ENCODE peak calls at places on chromosomes 1 and 21, in five cellular contexts. S is right lobe of liver, C is heart left ventricle, M is uterus, X is gastrocnemius medialis. D is an unnamed sample.

GRCh38 chr1:19577001-19577400 is 67.1 kb upstream of the NBL1 start:
- DNase-seq in S (no peak), C (no peak), M (peak; percentile 47), X (no peak), D (no peak)

GRCh38 chr1:43754892-43755291 is 47.6 kb downstream of the ST3GAL3 start:
- DNase-seq in S (no peak), C (no peak), M (no peak), X (no peak), D (no peak)

GRCh38 chr1:53639251-53639721 is 99.7 kb downstream of the GLIS1 start:
- DNase-seq in S (no peak), C (peak; percentile 46), M (peak; percentile 9), X (peak; percentile 48), D (no peak)

GRCh38 chr1:150562384-150563339 is 13.5 kb downstream of the ADAMTSL4 start:
- DNase-seq in S (no peak), C (no peak), M (no peak), X (peak; percentile 73), D (peak; percentile 97)

GRCh38 chr1:62687903-62688686 is at the start of gene DOCK7:
- DNase-seq in S (peak; percentile 83), C (peak; percentile 89), M (peak; percentile 74), X (peak; percentile 61), D (peak; percentile 86)

GRCh38 chr1:172766462-172766861 is 107.6 kb downstream of the FASLG start:
- DNase-seq in S (peak; percentile 22), C (no peak), M (no peak), X (no peak), D (no peak)

GRCh38 chr1:10980841-10981727 is 31.4 kb upstream of the TARDBP start:
- DNase-seq in S (no peak), C (peak; percentile 67), M (no peak), X (peak; percentile 45), D (no peak)

GRCh38 chr1:54499097-54500029 is 48.7 kb upstream of the ACOT11 start:
- DNase-seq in S (peak; percentile 32), C (peak; percentile 64), M (peak; percentile 41), X (no peak), D (peak; percentile 59)

GRCh38 chr1:169680377-169681019 is 30.9 kb downstream of the SELL start:
- DNase-seq in S (no peak), C (no peak), M (no peak), X (no peak), D (peak; percentile 76)

GRCh38 chr1:110672001-110672752 is 2.6 kb downstream of the KCNA3 start:
- DNase-seq in S (no peak), C (no peak), M (no peak), X (no peak), D (peak; percentile 73)

GRCh38 chr1:183000563-183000962 is 22.7 kb upstream of the LAMC1 start:
- DNase-seq in S (no peak), C (no peak), M (no peak), X (no peak), D (no peak)

GRCh38 chr1:43719063-43719462 is 11.7 kb downstream of the ST3GAL3 start:
- DNase-seq in S (no peak), C (no peak), M (peak; percentile 70), X (peak; percentile 35), D (no peak)

GRCh38 chr1:118335372-118335771 is 150.3 kb upstream of the SPAG17 start:
- DNase-seq in S (no peak), C (no peak), M (no peak), X (no peak), D (no peak)

GRCh38 chr1:230067871-230068814 is 1.1 kb downstream of the GALNT2 start:
- DNase-seq in S (peak; percentile 42), C (peak; percentile 73), M (peak; percentile 27), X (no peak), D (peak; percentile 69)

GRCh38 chr1:227805606-227806197 is 9.8 kb upstream of the PRSS38 start:
- DNase-seq in S (no peak), C (no peak), M (no peak), X (peak; percentile 75), D (no peak)

GRCh38 chr1:19639999-19640362 is 4.1 kb upstream of the NBL1 start:
- DNase-seq in S (no peak), C (no peak), M (no peak), X (peak; percentile 59), D (peak; percentile 89)

GRCh38 chr1:94067196-94067595 is 53.8 kb downstream of the ABCA4 start:
- DNase-seq in S (peak; percentile 25), C (no peak), M (no peak), X (no peak), D (no peak)

GRCh38 chr1:93694833-93695232 is 13.2 kb upstream of the BCAR3 start:
- DNase-seq in S (no peak), C (no peak), M (no peak), X (no peak), D (no peak)

GRCh38 chr1:183033205-183033604 is 10.0 kb downstream of the LAMC1 start:
- DNase-seq in S (no peak), C (no peak), M (no peak), X (no peak), D (no peak)

GRCh38 chr1:167775178-167775577 is 53.4 kb downstream of the MPZL1 start:
- DNase-seq in S (no peak), C (no peak), M (no peak), X (no peak), D (no peak)

GRCh38 chr1:41387667-41388091 is 26.4 kb downstream of the FOXO6 start:
- DNase-seq in S (no peak), C (peak; percentile 90), M (peak; percentile 93), X (no peak), D (peak; percentile 74)

GRCh38 chr1:114229368-114229767 is 75.7 kb upstream of the SYT6 start:
- DNase-seq in S (no peak), C (no peak), M (no peak), X (no peak), D (no peak)

GRCh38 chr1:159068877-159069276 is 7.7 kb downstream of the AIM2 start:
- DNase-seq in S (no peak), C (no peak), M (no peak), X (no peak), D (no peak)

GRCh38 chr1:162538815-162539431 is 22.6 kb upstream of the UAP1 start:
- DNase-seq in S (no peak), C (no peak), M (no peak), X (no peak), D (no peak)

GRCh38 chr1:96538001-96538649 is 183.5 kb upstream of the PTBP2 start:
- DNase-seq in S (no peak), C (no peak), M (peak; percentile 17), X (peak; percentile 50), D (no peak)

GRCh38 chr21:35113064-35113463 is 64.0 kb upstream of the RUNX1 start:
- DNase-seq in S (no peak), C (no peak), M (no peak), X (no peak), D (no peak)

DNA sequence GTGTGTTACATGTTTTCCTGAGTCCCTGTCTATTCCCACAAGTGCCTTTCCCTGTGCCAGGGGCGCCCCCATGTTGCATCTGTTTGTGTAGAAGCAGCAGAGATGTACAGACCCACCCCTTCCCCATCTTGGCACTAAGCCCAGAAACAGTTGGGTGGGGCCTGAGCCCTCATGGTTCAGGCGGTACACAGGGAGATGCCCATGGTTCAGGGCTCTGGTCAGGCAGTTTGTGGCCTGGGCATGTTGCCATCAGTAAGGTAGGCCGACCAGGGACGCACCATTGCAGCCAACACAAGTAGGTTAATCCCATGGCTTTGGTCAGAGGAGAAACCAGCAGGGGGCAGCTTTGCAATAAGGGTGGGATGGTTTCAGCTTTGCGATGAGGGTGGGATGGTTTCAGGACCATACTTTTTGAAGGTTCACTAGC is 914 bp upstream of the ADGRB2 start:
- DNase-seq in S (no peak), C (no peak), M (no peak), X (no peak), D (no peak)
- TF ChIP-seq CTCF in S (no peak), C (peak; percentile 47), M (no peak), X (no peak), D (no peak)

DNA sequence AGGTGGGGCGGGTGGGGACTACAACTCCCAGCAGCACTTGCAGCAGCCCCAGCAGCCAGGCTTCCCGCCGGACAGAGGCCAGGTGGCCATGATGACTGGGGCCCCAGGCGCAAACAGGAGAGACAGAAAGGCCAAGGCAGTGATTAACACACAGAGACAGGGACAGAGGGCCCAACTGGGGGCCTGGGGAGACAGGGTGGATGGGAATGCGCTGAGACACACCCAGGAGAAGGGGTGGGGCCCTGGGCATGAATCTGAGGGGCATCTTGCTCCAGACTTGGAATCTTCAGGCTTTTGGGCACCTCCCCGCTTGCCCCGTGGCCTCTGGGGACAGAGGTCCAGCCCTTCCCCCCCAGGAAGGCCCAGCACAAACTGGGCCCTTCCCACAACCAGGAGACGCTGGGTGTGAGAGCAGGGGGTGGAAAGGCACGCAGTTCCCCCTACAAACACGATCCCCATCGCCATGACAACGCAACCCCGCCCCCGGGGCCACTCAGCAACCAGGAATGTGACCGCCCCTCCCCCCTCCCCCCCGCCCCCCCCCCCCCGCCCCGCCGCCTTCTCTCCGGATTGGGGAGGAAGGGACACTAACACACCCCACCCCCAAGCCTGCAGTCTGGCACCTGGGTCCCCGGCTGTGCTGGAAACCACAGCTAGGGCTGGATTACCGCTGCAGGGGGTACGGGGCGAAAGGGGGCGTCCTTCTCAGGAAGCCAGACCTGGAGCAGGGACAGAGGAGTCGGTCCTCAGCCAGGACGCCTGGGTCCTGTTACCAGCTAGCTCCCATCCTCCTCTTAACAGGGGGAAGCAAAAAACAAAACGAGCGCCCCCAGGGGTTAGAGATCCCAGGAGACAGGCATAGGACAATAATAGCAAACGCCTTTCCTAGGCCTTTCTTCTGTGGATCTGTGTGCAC is 4.5 kb downstream of the HDGF start:
- DNase-seq in S (peak; percentile 91), C (peak; percentile 93), M (peak; percentile 96), X (peak; percentile 95), D (peak; percentile 95)
- TF ChIP-seq POLR2A in S (peak; percentile 57), C (peak; percentile 60), M (peak; percentile 68), X (peak; percentile 55), D (peak; percentile 8)

DNA sequence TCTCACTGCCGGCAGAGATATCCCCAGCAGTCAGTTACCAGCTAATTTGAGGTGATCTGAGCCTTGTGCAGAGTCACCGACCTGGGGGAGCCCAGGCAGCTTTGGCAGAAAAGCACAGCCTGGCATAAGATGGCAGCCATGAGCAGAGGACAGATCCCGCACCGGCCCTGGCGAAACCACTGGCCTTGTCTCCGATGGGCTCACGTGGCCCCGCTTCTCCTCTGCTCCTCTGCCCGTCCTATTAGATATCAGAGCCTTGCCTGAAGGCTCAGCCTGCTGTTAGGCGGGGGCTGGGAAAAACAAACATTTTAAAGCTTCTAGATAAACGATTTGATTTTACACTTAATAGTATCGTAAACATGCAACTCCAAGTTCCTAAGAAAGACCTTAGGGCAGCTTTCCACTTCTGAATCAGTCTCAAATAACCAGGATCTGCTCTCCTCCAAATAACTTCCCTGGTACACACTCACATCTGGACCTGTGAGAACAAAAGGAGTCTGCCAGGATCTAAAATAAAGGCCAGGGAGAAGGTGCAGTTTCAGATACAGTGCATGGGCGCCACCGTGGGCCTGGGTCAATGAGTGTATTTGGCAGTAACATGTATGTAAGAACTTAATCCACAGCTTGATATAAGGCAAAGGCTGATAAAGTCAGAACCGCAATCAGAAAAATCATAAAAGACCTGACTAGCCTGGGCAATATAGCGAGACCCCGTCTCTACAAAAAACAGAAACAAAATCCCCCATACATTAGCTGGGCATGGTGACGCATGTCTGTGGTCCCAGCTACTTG is 10.0 kb downstream of the EDARADD start:
- DNase-seq in S (no peak), C (no peak), M (no peak), X (no peak), D (no peak)
- H3K27me3 ChIP-seq in S (no peaks in the 10 kb centered on the region), C (no peaks in the 10 kb centered on the region), M (no peaks in the 10 kb centered on the region), X (no peaks in the 10 kb centered on the region), D (no peaks in the 10 kb centered on the region)

DNA sequence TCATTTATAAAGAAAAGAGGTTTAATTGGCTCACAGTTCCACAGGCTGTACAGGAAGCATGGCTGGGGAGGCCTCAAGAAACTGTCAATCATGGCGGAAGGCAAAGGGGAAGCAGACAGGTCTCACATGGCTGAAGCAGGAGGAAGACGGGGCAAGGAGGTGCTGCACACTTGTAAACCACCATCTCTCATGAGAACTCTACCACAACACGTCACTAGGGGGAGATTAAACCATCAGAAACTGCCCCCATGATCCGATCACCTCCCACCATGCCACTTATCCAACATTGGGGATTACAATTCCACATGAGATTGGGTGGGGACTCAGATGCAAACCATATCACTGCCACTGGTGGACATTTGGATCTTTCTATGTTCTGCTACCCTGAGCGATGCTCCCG is 351.4 kb downstream of the NPHP4 start:
- DNase-seq in S (no peak), C (no peak), M (no peak), X (no peak), D (no peak)
- TF ChIP-seq CTCF in S (no peak), C (no peak), M (no peak), X (no peak), D (no peak)

D was measured in Peyer's patch.